ENCODE peak calls at places on chromosomes 3 and 15, in seven cellular contexts. One of them, this sample, is unnamed.

GRCh38 chr3:113210608-113211369 is 568 bp upstream of the BOC start:
- DNase-seq in HFFc6: no peak
- DNase-seq in activated T-helper 9 cell treated with anti-CD3 and anti-CD28 coated beads, Interleukin-2, amount 50 U/mL, for 16 hours: no peak
- DNase-seq in NCI-H2029 treated with DMSO at 0.1 percent for 48 hours: no peak
- DNase-seq in sciatic nerve: no peak
- DNase-seq in fibroblast of pulmonary artery: peak
- DNase-seq in nephron progenitor cell: peak
- DNase-seq in this sample: peak

GRCh38 chr3:100535610-100535943 is 43.2 kb downstream of the TMEM45A start:
- DNase-seq in HFFc6: no peak
- DNase-seq in activated T-helper 9 cell treated with anti-CD3 and anti-CD28 coated beads, Interleukin-2, amount 50 U/mL, for 16 hours: no peak
- DNase-seq in NCI-H2029 treated with DMSO at 0.1 percent for 48 hours: no peak
- DNase-seq in sciatic nerve: no peak
- DNase-seq in fibroblast of pulmonary artery: peak
- DNase-seq in nephron progenitor cell: no peak
- DNase-seq in this sample: no peak

GRCh38 chr15:87477759-87478687 is 778.5 kb downstream of the NTRK3 start:
- DNase-seq in HFFc6: peak
- DNase-seq in activated T-helper 9 cell treated with anti-CD3 and anti-CD28 coated beads, Interleukin-2, amount 50 U/mL, for 16 hours: no peak
- DNase-seq in NCI-H2029 treated with DMSO at 0.1 percent for 48 hours: peak
- DNase-seq in sciatic nerve: peak
- DNase-seq in fibroblast of pulmonary artery: peak
- DNase-seq in nephron progenitor cell: no peak
- DNase-seq in this sample: peak

GRCh38 chr15:57735406-57735805 is 28.9 kb downstream of the POLR2M start:
- DNase-seq in HFFc6: no peak
- DNase-seq in activated T-helper 9 cell treated with anti-CD3 and anti-CD28 coated beads, Interleukin-2, amount 50 U/mL, for 16 hours: no peak
- DNase-seq in NCI-H2029 treated with DMSO at 0.1 percent for 48 hours: no peak
- DNase-seq in sciatic nerve: no peak
- DNase-seq in fibroblast of pulmonary artery: no peak
- DNase-seq in nephron progenitor cell: no peak
- DNase-seq in this sample: no peak

GRCh38 chr3:153756816-153757215 is 364.4 kb upstream of the ARHGEF26 start:
- DNase-seq in HFFc6: peak
- DNase-seq in activated T-helper 9 cell treated with anti-CD3 and anti-CD28 coated beads, Interleukin-2, amount 50 U/mL, for 16 hours: no peak
- DNase-seq in NCI-H2029 treated with DMSO at 0.1 percent for 48 hours: no peak
- DNase-seq in sciatic nerve: no peak
- DNase-seq in fibroblast of pulmonary artery: peak
- DNase-seq in nephron progenitor cell: no peak
- DNase-seq in this sample: peak

GRCh38 chr3:132378846-132379245 is 38.5 kb upstream of the DNAJC13 start:
- DNase-seq in HFFc6: no peak
- DNase-seq in activated T-helper 9 cell treated with anti-CD3 and anti-CD28 coated beads, Interleukin-2, amount 50 U/mL, for 16 hours: no peak
- DNase-seq in NCI-H2029 treated with DMSO at 0.1 percent for 48 hours: peak
- DNase-seq in sciatic nerve: no peak
- DNase-seq in fibroblast of pulmonary artery: no peak
- DNase-seq in nephron progenitor cell: no peak
- DNase-seq in this sample: no peak

GRCh38 chr3:127820221-127820870 is 2.0 kb downstream of the MGLL start:
- DNase-seq in HFFc6: peak
- DNase-seq in activated T-helper 9 cell treated with anti-CD3 and anti-CD28 coated beads, Interleukin-2, amount 50 U/mL, for 16 hours: no peak
- DNase-seq in NCI-H2029 treated with DMSO at 0.1 percent for 48 hours: peak
- DNase-seq in sciatic nerve: no peak
- DNase-seq in fibroblast of pulmonary artery: no peak
- DNase-seq in nephron progenitor cell: no peak
- DNase-seq in this sample: peak

GRCh38 chr3:49880581-49881328 is 11.0 kb upstream of the CAMKV start:
- DNase-seq in HFFc6: no peak
- DNase-seq in activated T-helper 9 cell treated with anti-CD3 and anti-CD28 coated beads, Interleukin-2, amount 50 U/mL, for 16 hours: no peak
- DNase-seq in NCI-H2029 treated with DMSO at 0.1 percent for 48 hours: no peak
- DNase-seq in sciatic nerve: no peak
- DNase-seq in fibroblast of pulmonary artery: no peak
- DNase-seq in nephron progenitor cell: peak
- DNase-seq in this sample: no peak

GRCh38 chr15:38490231-38490630 is 36.3 kb downstream of the FAM98B start:
- DNase-seq in HFFc6: peak
- DNase-seq in activated T-helper 9 cell treated with anti-CD3 and anti-CD28 coated beads, Interleukin-2, amount 50 U/mL, for 16 hours: no peak
- DNase-seq in NCI-H2029 treated with DMSO at 0.1 percent for 48 hours: no peak
- DNase-seq in sciatic nerve: no peak
- DNase-seq in fibroblast of pulmonary artery: peak
- DNase-seq in nephron progenitor cell: no peak
- DNase-seq in this sample: peak

GRCh38 chr3:130850044-130850797 is 43.7 kb upstream of the ATP2C1 start:
- DNase-seq in HFFc6: no peak
- DNase-seq in activated T-helper 9 cell treated with anti-CD3 and anti-CD28 coated beads, Interleukin-2, amount 50 U/mL, for 16 hours: peak
- DNase-seq in NCI-H2029 treated with DMSO at 0.1 percent for 48 hours: peak
- DNase-seq in sciatic nerve: no peak
- DNase-seq in fibroblast of pulmonary artery: peak
- DNase-seq in nephron progenitor cell: no peak
- DNase-seq in this sample: peak

GRCh38 chr15:96893159-96893906 is 562.8 kb downstream of the NR2F2 start:
- DNase-seq in HFFc6: peak
- DNase-seq in activated T-helper 9 cell treated with anti-CD3 and anti-CD28 coated beads, Interleukin-2, amount 50 U/mL, for 16 hours: no peak
- DNase-seq in NCI-H2029 treated with DMSO at 0.1 percent for 48 hours: no peak
- DNase-seq in sciatic nerve: no peak
- DNase-seq in fibroblast of pulmonary artery: peak
- DNase-seq in nephron progenitor cell: peak
- DNase-seq in this sample: peak

GRCh38 chr15:28101201-28101600 is 2.1 kb upstream of the OCA2 start:
- DNase-seq in HFFc6: no peak
- DNase-seq in activated T-helper 9 cell treated with anti-CD3 and anti-CD28 coated beads, Interleukin-2, amount 50 U/mL, for 16 hours: no peak
- DNase-seq in NCI-H2029 treated with DMSO at 0.1 percent for 48 hours: no peak
- DNase-seq in sciatic nerve: peak
- DNase-seq in fibroblast of pulmonary artery: no peak
- DNase-seq in nephron progenitor cell: no peak
- DNase-seq in this sample: no peak

GRCh38 chr3:60856299-60857046 is 394.8 kb downstream of the FHIT start:
- DNase-seq in HFFc6: no peak
- DNase-seq in activated T-helper 9 cell treated with anti-CD3 and anti-CD28 coated beads, Interleukin-2, amount 50 U/mL, for 16 hours: no peak
- DNase-seq in NCI-H2029 treated with DMSO at 0.1 percent for 48 hours: no peak
- DNase-seq in sciatic nerve: no peak
- DNase-seq in fibroblast of pulmonary artery: no peak
- DNase-seq in nephron progenitor cell: no peak
- DNase-seq in this sample: no peak

GRCh38 chr3:21942328-21942727 is 191.3 kb upstream of the ZNF385D start:
- DNase-seq in HFFc6: peak
- DNase-seq in activated T-helper 9 cell treated with anti-CD3 and anti-CD28 coated beads, Interleukin-2, amount 50 U/mL, for 16 hours: no peak
- DNase-seq in NCI-H2029 treated with DMSO at 0.1 percent for 48 hours: no peak
- DNase-seq in sciatic nerve: no peak
- DNase-seq in fibroblast of pulmonary artery: peak
- DNase-seq in nephron progenitor cell: peak
- DNase-seq in this sample: peak

GRCh38 chr15:36953346-36953745 is 147.0 kb downstream of the MEIS2 start:
- DNase-seq in HFFc6: no peak
- DNase-seq in activated T-helper 9 cell treated with anti-CD3 and anti-CD28 coated beads, Interleukin-2, amount 50 U/mL, for 16 hours: no peak
- DNase-seq in NCI-H2029 treated with DMSO at 0.1 percent for 48 hours: no peak
- DNase-seq in sciatic nerve: no peak
- DNase-seq in fibroblast of pulmonary artery: no peak
- DNase-seq in nephron progenitor cell: no peak
- DNase-seq in this sample: peak

GRCh38 chr3:123312331-123313265 is 110.9 kb downstream of the SEC22A start:
- DNase-seq in HFFc6: no peak
- DNase-seq in activated T-helper 9 cell treated with anti-CD3 and anti-CD28 coated beads, Interleukin-2, amount 50 U/mL, for 16 hours: no peak
- DNase-seq in NCI-H2029 treated with DMSO at 0.1 percent for 48 hours: no peak
- DNase-seq in sciatic nerve: no peak
- DNase-seq in fibroblast of pulmonary artery: no peak
- DNase-seq in nephron progenitor cell: no peak
- DNase-seq in this sample: no peak

GRCh38 chr15:100133981-100134711 is 207.6 kb downstream of the ADAMTS17 start:
- DNase-seq in HFFc6: no peak
- DNase-seq in activated T-helper 9 cell treated with anti-CD3 and anti-CD28 coated beads, Interleukin-2, amount 50 U/mL, for 16 hours: no peak
- DNase-seq in NCI-H2029 treated with DMSO at 0.1 percent for 48 hours: no peak
- DNase-seq in sciatic nerve: no peak
- DNase-seq in fibroblast of pulmonary artery: no peak
- DNase-seq in nephron progenitor cell: no peak
- DNase-seq in this sample: no peak

GRCh38 chr3:86986666-86987420 is 4.1 kb downstream of the VGLL3 start:
- DNase-seq in HFFc6: peak
- DNase-seq in activated T-helper 9 cell treated with anti-CD3 and anti-CD28 coated beads, Interleukin-2, amount 50 U/mL, for 16 hours: no peak
- DNase-seq in NCI-H2029 treated with DMSO at 0.1 percent for 48 hours: no peak
- DNase-seq in sciatic nerve: no peak
- DNase-seq in fibroblast of pulmonary artery: peak
- DNase-seq in nephron progenitor cell: no peak
- DNase-seq in this sample: peak

GRCh38 chr15:90883971-90884718 is at the start of gene FES:
- DNase-seq in HFFc6: no peak
- DNase-seq in activated T-helper 9 cell treated with anti-CD3 and anti-CD28 coated beads, Interleukin-2, amount 50 U/mL, for 16 hours: no peak
- DNase-seq in NCI-H2029 treated with DMSO at 0.1 percent for 48 hours: no peak
- DNase-seq in sciatic nerve: peak
- DNase-seq in fibroblast of pulmonary artery: peak
- DNase-seq in nephron progenitor cell: peak
- DNase-seq in this sample: peak

GRCh38 chr3:23129817-23130216 is 73.3 kb upstream of the UBE2E2 start:
- DNase-seq in HFFc6: peak
- DNase-seq in activated T-helper 9 cell treated with anti-CD3 and anti-CD28 coated beads, Interleukin-2, amount 50 U/mL, for 16 hours: no peak
- DNase-seq in NCI-H2029 treated with DMSO at 0.1 percent for 48 hours: peak
- DNase-seq in sciatic nerve: no peak
- DNase-seq in fibroblast of pulmonary artery: peak
- DNase-seq in nephron progenitor cell: no peak
- DNase-seq in this sample: no peak

GRCh38 chr15:44010114-44010513 is 183.3 kb downstream of the WDR76 start:
- DNase-seq in HFFc6: peak
- DNase-seq in activated T-helper 9 cell treated with anti-CD3 and anti-CD28 coated beads, Interleukin-2, amount 50 U/mL, for 16 hours: no peak
- DNase-seq in NCI-H2029 treated with DMSO at 0.1 percent for 48 hours: no peak
- DNase-seq in sciatic nerve: no peak
- DNase-seq in fibroblast of pulmonary artery: peak
- DNase-seq in nephron progenitor cell: no peak
- DNase-seq in this sample: peak

GRCh38 chr3:5739299-5739935 is 551.9 kb downstream of the EDEM1 start:
- DNase-seq in HFFc6: no peak
- DNase-seq in activated T-helper 9 cell treated with anti-CD3 and anti-CD28 coated beads, Interleukin-2, amount 50 U/mL, for 16 hours: no peak
- DNase-seq in NCI-H2029 treated with DMSO at 0.1 percent for 48 hours: no peak
- DNase-seq in sciatic nerve: no peak
- DNase-seq in fibroblast of pulmonary artery: no peak
- DNase-seq in nephron progenitor cell: no peak
- DNase-seq in this sample: no peak

GRCh38 chr3:52833202-52833601 is 1.6 kb downstream of the MUSTN1 start:
- DNase-seq in HFFc6: no peak
- DNase-seq in activated T-helper 9 cell treated with anti-CD3 and anti-CD28 coated beads, Interleukin-2, amount 50 U/mL, for 16 hours: no peak
- DNase-seq in NCI-H2029 treated with DMSO at 0.1 percent for 48 hours: no peak
- DNase-seq in sciatic nerve: no peak
- DNase-seq in fibroblast of pulmonary artery: no peak
- DNase-seq in nephron progenitor cell: no peak
- DNase-seq in this sample: no peak

GRCh38 chr3:119184808-119185690 is 11.7 kb downstream of the UPK1B start:
- DNase-seq in HFFc6: peak
- DNase-seq in activated T-helper 9 cell treated with anti-CD3 and anti-CD28 coated beads, Interleukin-2, amount 50 U/mL, for 16 hours: no peak
- DNase-seq in NCI-H2029 treated with DMSO at 0.1 percent for 48 hours: no peak
- DNase-seq in sciatic nerve: no peak
- DNase-seq in fibroblast of pulmonary artery: peak
- DNase-seq in nephron progenitor cell: no peak
- DNase-seq in this sample: no peak

GRCh38 chr3:112043621-112044201 is 9.2 kb downstream of the TMPRSS7 start:
- DNase-seq in HFFc6: peak
- DNase-seq in activated T-helper 9 cell treated with anti-CD3 and anti-CD28 coated beads, Interleukin-2, amount 50 U/mL, for 16 hours: peak
- DNase-seq in NCI-H2029 treated with DMSO at 0.1 percent for 48 hours: peak
- DNase-seq in sciatic nerve: no peak
- DNase-seq in fibroblast of pulmonary artery: peak
- DNase-seq in nephron progenitor cell: peak
- DNase-seq in this sample: peak

GRCh38 chr3:49373563-49373962 is 15.4 kb upstream of the GPX1 start:
- DNase-seq in HFFc6: no peak
- DNase-seq in activated T-helper 9 cell treated with anti-CD3 and anti-CD28 coated beads, Interleukin-2, amount 50 U/mL, for 16 hours: no peak
- DNase-seq in NCI-H2029 treated with DMSO at 0.1 percent for 48 hours: no peak
- DNase-seq in sciatic nerve: no peak
- DNase-seq in fibroblast of pulmonary artery: no peak
- DNase-seq in nephron progenitor cell: no peak
- DNase-seq in this sample: no peak

GRCh38 chr3:169286992-169287391 is 376.5 kb downstream of the MECOM start:
- DNase-seq in HFFc6: no peak
- DNase-seq in activated T-helper 9 cell treated with anti-CD3 and anti-CD28 coated beads, Interleukin-2, amount 50 U/mL, for 16 hours: no peak
- DNase-seq in NCI-H2029 treated with DMSO at 0.1 percent for 48 hours: peak
- DNase-seq in sciatic nerve: no peak
- DNase-seq in fibroblast of pulmonary artery: no peak
- DNase-seq in nephron progenitor cell: peak
- DNase-seq in this sample: no peak

GRCh38 chr3:38051131-38051530 is 12.1 kb downstream of the DLEC1 start:
- DNase-seq in HFFc6: no peak
- DNase-seq in activated T-helper 9 cell treated with anti-CD3 and anti-CD28 coated beads, Interleukin-2, amount 50 U/mL, for 16 hours: no peak
- DNase-seq in NCI-H2029 treated with DMSO at 0.1 percent for 48 hours: no peak
- DNase-seq in sciatic nerve: no peak
- DNase-seq in fibroblast of pulmonary artery: no peak
- DNase-seq in nephron progenitor cell: no peak
- DNase-seq in this sample: no peak

GRCh38 chr15:64235552-64235951 is 72.7 kb upstream of the PPIB start:
- DNase-seq in HFFc6: no peak
- DNase-seq in activated T-helper 9 cell treated with anti-CD3 and anti-CD28 coated beads, Interleukin-2, amount 50 U/mL, for 16 hours: no peak
- DNase-seq in NCI-H2029 treated with DMSO at 0.1 percent for 48 hours: no peak
- DNase-seq in sciatic nerve: no peak
- DNase-seq in fibroblast of pulmonary artery: no peak
- DNase-seq in nephron progenitor cell: no peak
- DNase-seq in this sample: no peak

GRCh38 chr15:52710050-52710709 is 31.0 kb upstream of the ATOSA start:
- DNase-seq in HFFc6: peak
- DNase-seq in activated T-helper 9 cell treated with anti-CD3 and anti-CD28 coated beads, Interleukin-2, amount 50 U/mL, for 16 hours: no peak
- DNase-seq in NCI-H2029 treated with DMSO at 0.1 percent for 48 hours: no peak
- DNase-seq in sciatic nerve: no peak
- DNase-seq in fibroblast of pulmonary artery: no peak
- DNase-seq in nephron progenitor cell: no peak
- DNase-seq in this sample: no peak

GRCh38 chr15:92385096-92385495 is 8.6 kb upstream of the ST8SIA2 start:
- DNase-seq in HFFc6: peak
- DNase-seq in activated T-helper 9 cell treated with anti-CD3 and anti-CD28 coated beads, Interleukin-2, amount 50 U/mL, for 16 hours: no peak
- DNase-seq in NCI-H2029 treated with DMSO at 0.1 percent for 48 hours: no peak
- DNase-seq in sciatic nerve: no peak
- DNase-seq in fibroblast of pulmonary artery: no peak
- DNase-seq in nephron progenitor cell: no peak
- DNase-seq in this sample: peak

GRCh38 chr15:82894971-82895520 is 57.5 kb downstream of the HOMER2 start:
- DNase-seq in HFFc6: no peak
- DNase-seq in activated T-helper 9 cell treated with anti-CD3 and anti-CD28 coated beads, Interleukin-2, amount 50 U/mL, for 16 hours: no peak
- DNase-seq in NCI-H2029 treated with DMSO at 0.1 percent for 48 hours: no peak
- DNase-seq in sciatic nerve: no peak
- DNase-seq in fibroblast of pulmonary artery: no peak
- DNase-seq in nephron progenitor cell: no peak
- DNase-seq in this sample: no peak

GRCh38 chr3:15682766-15683165 is 81.2 kb downstream of the BTD start:
- DNase-seq in HFFc6: peak
- DNase-seq in activated T-helper 9 cell treated with anti-CD3 and anti-CD28 coated beads, Interleukin-2, amount 50 U/mL, for 16 hours: no peak
- DNase-seq in NCI-H2029 treated with DMSO at 0.1 percent for 48 hours: no peak
- DNase-seq in sciatic nerve: no peak
- DNase-seq in fibroblast of pulmonary artery: peak
- DNase-seq in nephron progenitor cell: no peak
- DNase-seq in this sample: no peak

GRCh38 chr3:186985713-186986364 is 55.5 kb downstream of the ST6GAL1 start:
- DNase-seq in HFFc6: no peak
- DNase-seq in activated T-helper 9 cell treated with anti-CD3 and anti-CD28 coated beads, Interleukin-2, amount 50 U/mL, for 16 hours: no peak
- DNase-seq in NCI-H2029 treated with DMSO at 0.1 percent for 48 hours: no peak
- DNase-seq in sciatic nerve: no peak
- DNase-seq in fibroblast of pulmonary artery: peak
- DNase-seq in nephron progenitor cell: peak
- DNase-seq in this sample: no peak

GRCh38 chr3:8500208-8500961 is 1.2 kb upstream of the LMCD1 start:
- DNase-seq in HFFc6: peak
- DNase-seq in activated T-helper 9 cell treated with anti-CD3 and anti-CD28 coated beads, Interleukin-2, amount 50 U/mL, for 16 hours: no peak
- DNase-seq in NCI-H2029 treated with DMSO at 0.1 percent for 48 hours: no peak
- DNase-seq in sciatic nerve: no peak
- DNase-seq in fibroblast of pulmonary artery: peak
- DNase-seq in nephron progenitor cell: no peak
- DNase-seq in this sample: peak

GRCh38 chr3:5136619-5137429 is 14.7 kb downstream of the ARL8B start:
- DNase-seq in HFFc6: peak
- DNase-seq in activated T-helper 9 cell treated with anti-CD3 and anti-CD28 coated beads, Interleukin-2, amount 50 U/mL, for 16 hours: no peak
- DNase-seq in NCI-H2029 treated with DMSO at 0.1 percent for 48 hours: no peak
- DNase-seq in sciatic nerve: no peak
- DNase-seq in fibroblast of pulmonary artery: peak
- DNase-seq in nephron progenitor cell: no peak
- DNase-seq in this sample: peak

GRCh38 chr3:185824051-185824466 is 783 bp downstream of the IGF2BP2 start:
- DNase-seq in HFFc6: no peak
- DNase-seq in activated T-helper 9 cell treated with anti-CD3 and anti-CD28 coated beads, Interleukin-2, amount 50 U/mL, for 16 hours: no peak
- DNase-seq in NCI-H2029 treated with DMSO at 0.1 percent for 48 hours: no peak
- DNase-seq in sciatic nerve: peak
- DNase-seq in fibroblast of pulmonary artery: no peak
- DNase-seq in nephron progenitor cell: peak
- DNase-seq in this sample: no peak